ENCODE peak calls at places on chromosomes 4 and X, in five cellular contexts. M is PC-3, I is mesendoderm, O is AG04450, T is epithelial cell of esophagus. Y is an unnamed sample.

GRCh38 chrX:120647127-120647526 is 17.3 kb upstream of the C1GALT1C1 start:
- DNase-seq in M (peak; percentile 39), T (no peak), O (no peak), I (no peak), Y (no peak)

GRCh38 chr4:39045791-39046221 is 13.6 kb upstream of the TMEM156 start:
- DNase-seq in M (peak; percentile 22), I (no peak), O (no peak), T (peak; percentile 73), Y (no peak)

GRCh38 chr4:121705521-121705920 is 8.7 kb upstream of the ANXA5 start:
- DNase-seq in I (no peak), O (no peak), T (no peak), M (no peak), Y (no peak)

GRCh38 chrX:12950851-12951589 is 23.9 kb upstream of the TMSB4X start:
- DNase-seq in T (no peak), O (no peak), M (no peak), I (peak; percentile 65), Y (no peak)

GRCh38 chrX:74061879-74062278 is 242.1 kb upstream of the ZCCHC13 start:
- DNase-seq in O (no peak), T (peak; percentile 24), M (no peak), I (no peak), Y (no peak)

GRCh38 chrX:23756165-23756564 is 13.1 kb upstream of the ACOT9 start:
- DNase-seq in O (no peak), M (peak; percentile 55), T (peak; percentile 50), I (peak; percentile 65), Y (no peak)

GRCh38 chrX:20594985-20595384 is 328.3 kb upstream of the RPS6KA3 start:
- DNase-seq in O (no peak), I (peak; percentile 75), T (peak; percentile 1), M (peak; percentile 9), Y (no peak)

GRCh38 chr4:189178125-189178746 is 762.4 kb upstream of the FRG1 start:
- DNase-seq in T (no peak), M (no peak), I (no peak), O (no peak), Y (no peak)

GRCh38 chrX:107526141-107526540 is 76.7 kb downstream of the FRMPD3 start:
- DNase-seq in I (no peak), T (no peak), O (no peak), M (no peak), Y (no peak)

GRCh38 chr4:17646693-17647092 is 32.3 kb downstream of the MED28 start:
- DNase-seq in T (no peak), O (no peak), M (no peak), I (no peak), Y (no peak)

GRCh38 chr4:159764343-159764952 is 661.6 kb downstream of the RAPGEF2 start:
- DNase-seq in T (peak; percentile 71), O (no peak), I (peak; percentile 83), M (peak; percentile 64), Y (peak; percentile 13)

GRCh38 chr4:52894408-52894807 is 32.3 kb downstream of the RASL11B start:
- DNase-seq in T (no peak), I (no peak), M (no peak), O (no peak), Y (peak; percentile 26)

GRCh38 chr4:166301266-166301665 is 428.2 kb downstream of the TLL1 start:
- DNase-seq in I (no peak), O (no peak), M (no peak), T (no peak), Y (no peak)

GRCh38 chr4:144787365-144788263 is 141.7 kb downstream of the HHIP start:
- DNase-seq in M (peak; percentile 62), I (peak; percentile 65), T (peak; percentile 50), O (peak; percentile 2), Y (no peak)

GRCh38 chrX:33434256-33435092 is 223.1 kb upstream of the DMD start:
- DNase-seq in T (peak; percentile 53), M (peak; percentile 66), O (peak; percentile 0), I (peak; percentile 76), Y (peak; percentile 2)

GRCh38 chr4:41360911-41361830 is 104.4 kb downstream of the UCHL1 start:
- DNase-seq in I (peak; percentile 47), T (peak; percentile 32), M (peak; percentile 46), O (no peak), Y (no peak)

GRCh38 chr4:125313497-125313896 is 1.3 kb upstream of the FAT4 start:
- DNase-seq in I (peak; percentile 95), M (peak; percentile 88), T (peak; percentile 85), O (peak; percentile 83), Y (peak; percentile 81)
- H3K4me3 ChIP-seq in I (no peak overlapping the region), M (no peak overlapping the region), T (no peak overlapping the region), O (no peak overlapping the region), Y (no peak overlapping the region)

DNA sequence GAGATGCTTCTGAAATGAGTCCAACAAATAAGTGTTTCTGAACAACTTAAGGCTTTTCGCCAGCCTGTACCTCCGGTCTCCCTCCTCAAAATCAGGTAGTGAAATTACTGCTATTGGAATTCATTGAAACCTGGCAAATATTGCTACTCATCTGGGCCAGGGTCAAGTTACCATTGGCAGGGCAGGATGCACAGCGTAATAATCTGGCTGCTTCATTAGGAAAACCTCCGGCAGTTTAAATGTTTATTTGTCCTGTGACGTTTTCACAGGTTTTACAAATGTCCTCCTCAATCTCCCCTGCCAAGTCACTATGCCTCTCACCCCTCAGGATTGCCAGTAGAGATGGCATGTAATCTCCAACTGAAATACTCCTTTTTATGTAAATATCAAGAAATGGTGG is 92.6 kb upstream of the KDR start:
- DNase-seq in O (no peak), I (no peak), M (no peak), T (no peak), Y (no peak)
- H3K4me3 ChIP-seq in O (no peak overlapping the region), I (no peak overlapping the region), M (no peak overlapping the region), T (no peak overlapping the region), Y (no peak overlapping the region)

DNA sequence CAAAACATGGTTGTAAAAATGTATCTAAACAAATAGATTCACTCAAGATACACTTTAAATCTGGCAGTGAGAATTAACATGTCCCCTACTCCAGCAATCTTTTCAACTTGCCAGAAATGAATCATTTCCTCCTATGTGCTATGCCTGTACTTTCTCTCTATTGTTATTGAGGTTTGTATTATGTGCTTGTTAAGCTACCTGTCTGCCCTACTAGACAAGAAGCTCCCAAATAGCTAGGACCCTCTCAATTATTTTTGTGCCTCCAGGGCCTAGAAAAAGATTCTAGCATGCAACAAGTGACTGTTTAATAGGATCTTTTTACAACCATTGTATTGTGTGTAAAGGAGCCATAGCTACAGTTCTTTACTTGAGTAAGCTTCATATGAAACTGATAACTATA is 3.5 kb upstream of the SAP30 start:
- DNase-seq in T (peak; percentile 49), I (no peak), M (peak; percentile 53), O (no peak), Y (no peak)
- H3K4me3 ChIP-seq in T (no peak overlapping the region), I (no peak overlapping the region), M (peak overlapping the region; percentile 40), O (no peak overlapping the region), Y (peak overlapping the region; percentile 91)

DNA sequence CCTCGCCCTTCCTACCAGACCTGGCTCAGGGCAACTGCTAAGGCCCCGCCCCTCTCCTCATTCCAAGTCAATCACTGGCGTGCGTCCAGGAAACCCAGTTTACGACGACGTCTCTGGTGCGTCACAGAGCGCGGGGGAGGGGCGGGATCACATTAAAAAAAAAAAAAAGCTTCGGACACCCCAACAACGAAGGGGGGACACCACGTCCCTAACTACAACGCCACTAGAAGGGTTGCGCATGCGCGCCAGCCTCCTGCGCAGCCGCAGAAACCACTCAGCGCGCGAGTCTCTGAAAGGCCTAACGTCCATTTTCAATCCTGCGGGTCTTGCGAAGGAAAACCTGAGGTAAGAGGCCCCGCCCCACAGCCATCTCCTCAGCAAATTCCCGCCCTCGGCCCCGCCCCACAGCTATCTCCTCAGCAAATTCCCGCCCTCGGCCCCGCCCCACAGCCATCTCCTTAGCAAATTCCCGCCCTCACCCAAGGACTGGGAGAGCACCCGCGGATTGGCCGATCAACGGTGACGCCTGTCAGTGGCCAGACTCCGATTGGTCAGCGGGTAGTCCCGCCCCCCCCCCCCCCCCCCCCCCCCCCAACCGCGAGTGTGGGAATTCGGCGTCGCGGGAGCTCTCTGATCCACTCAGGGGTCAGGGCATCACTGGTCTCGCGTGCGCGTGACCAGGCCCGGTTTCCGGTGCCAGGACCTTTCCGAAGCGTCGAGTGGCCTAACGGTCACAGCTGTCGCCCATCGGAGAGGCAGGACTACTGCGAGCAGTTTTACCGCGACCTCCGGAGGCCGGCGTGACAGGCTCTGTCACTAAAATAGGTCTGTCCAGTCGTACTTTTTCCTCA is at the start of gene SCML1:
- DNase-seq in T (peak; percentile 96), M (peak; percentile 95), I (peak; percentile 97), O (peak; percentile 94), Y (peak; percentile 89)
- H3K4me3 ChIP-seq in T (peak within 1 kb of the TSS; percentile 72), M (peak within 1 kb of the TSS; percentile 87), I (no peak within 1 kb of the TSS), O (peak within 1 kb of the TSS; percentile 77), Y (peak within 1 kb of the TSS; percentile 71)